ENCODE peak calls at places on chromosomes 2 and 18, in seven cellular contexts. E, N, P, Y, Q, V and X are unnamed samples. For H3K4me1, the result is how much of the 10 kb centered on the place peaks cover.

GRCh38 chr18:49804096-49804495 is 9.2 kb downstream of the ACAA2 start:
- DNase-seq in P (no peak), N (no peak), Q (no peak), E (no peak), Y (no peak), V (no peak), X (no peak)

GRCh38 chr2:143530753-143531152 is 401.5 kb downstream of the ARHGAP15 start:
- DNase-seq in Q (no peak), E (no peak), Y (no peak), N (no peak), V (no peak), P (no peak), X (no peak)

GRCh38 chr18:58241877-58242276 is 197.9 kb downstream of the NEDD4L start:
- DNase-seq in N (no peak), V (no peak), P (no peak), E (no peak), Y (no peak), Q (no peak), X (no peak)

GRCh38 chr2:237955640-237956401 is 11.0 kb upstream of the UBE2F start:
- DNase-seq in P (no peak), E (no peak), V (no peak), Y (no peak), Q (no peak), N (peak), X (no peak)

GRCh38 chr18:46764586-46764985 is 7.7 kb upstream of the ST8SIA5 start:
- DNase-seq in V (no peak), N (no peak), P (no peak), Y (no peak), Q (no peak), E (no peak), X (no peak)

GRCh38 chr18:6731197-6731596 is 1.7 kb downstream of the ARHGAP28 start:
- DNase-seq in N (no peak), Q (no peak), P (no peak), Y (no peak), V (peak), E (no peak), X (no peak)

GRCh38 chr2:52844701-52845423 is 922.7 kb upstream of the CHAC2 start:
- DNase-seq in N (no peak), Y (no peak), P (no peak), Q (no peak), E (no peak), V (no peak), X (no peak)

GRCh38 chr2:44118257-44118656 is 50.4 kb upstream of the PPM1B start:
- DNase-seq in E (no peak), V (no peak), N (no peak), Y (no peak), P (no peak), Q (no peak), X (no peak)

GRCh38 chr2:117818921-117819320 is 4.4 kb downstream of the DDX18 start:
- DNase-seq in E (no peak), V (no peak), P (no peak), Q (no peak), Y (no peak), N (no peak), X (no peak)

GRCh38 chr2:121838561-121838960 is 83.1 kb downstream of the TSN start:
- DNase-seq in Q (no peak), V (no peak), E (no peak), Y (no peak), N (no peak), P (no peak), X (no peak)

GRCh38 chr2:36058953-36059352 is 296.6 kb upstream of the CRIM1 start:
- DNase-seq in Y (no peak), N (no peak), V (peak), Q (no peak), E (no peak), P (no peak), X (peak)

GRCh38 chr2:240428245-240428644 is 7.2 kb upstream of the GPC1 start:
- DNase-seq in E (no peak), N (no peak), Q (no peak), V (no peak), Y (no peak), P (no peak), X (no peak)

DNA sequence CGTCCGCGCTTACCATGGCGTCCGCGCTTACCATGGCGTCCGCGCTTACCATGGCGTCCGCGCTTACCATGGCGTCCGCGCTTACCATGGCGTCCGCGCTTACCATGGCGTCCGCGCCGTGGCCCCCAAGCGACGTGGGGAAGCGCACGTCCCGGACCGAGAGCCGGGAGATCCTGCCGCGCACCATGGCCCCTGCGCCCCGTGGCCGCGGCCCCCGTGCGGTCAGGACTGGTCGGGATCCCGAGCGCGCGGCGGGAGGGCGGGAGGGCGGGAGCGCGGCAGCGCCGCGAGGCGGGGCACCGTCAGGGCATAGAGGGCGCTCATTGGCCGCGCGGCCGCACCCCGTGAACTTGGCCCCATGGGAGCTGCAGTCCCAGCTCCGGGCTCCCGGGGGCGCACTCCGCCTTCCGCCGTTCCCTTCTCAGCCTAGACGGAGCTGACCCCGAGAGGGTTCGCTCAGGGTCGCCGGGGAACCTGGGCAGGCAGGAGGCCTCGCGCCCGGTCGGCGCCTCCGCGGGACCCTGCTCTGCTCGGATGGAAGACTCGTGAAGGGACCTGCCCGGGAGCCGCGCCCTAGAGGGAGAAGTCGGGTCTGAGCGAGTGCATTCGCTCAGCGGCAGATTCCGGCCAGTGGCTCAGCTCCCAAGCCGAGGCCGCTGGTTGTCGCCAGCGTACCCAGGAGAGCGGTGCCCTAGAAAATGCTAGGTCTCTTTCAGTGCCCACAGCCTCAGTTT is at the start of gene ENOSF1:
- DNase-seq in Y (peak), V (peak), Q (peak), E (peak), N (peak), P (no peak), X (peak)
- TF ChIP-seq POLR2A in Y (peak), V (peak), Q (peak), E (peak), N (no peak), P (peak), X (no peak)

DNA sequence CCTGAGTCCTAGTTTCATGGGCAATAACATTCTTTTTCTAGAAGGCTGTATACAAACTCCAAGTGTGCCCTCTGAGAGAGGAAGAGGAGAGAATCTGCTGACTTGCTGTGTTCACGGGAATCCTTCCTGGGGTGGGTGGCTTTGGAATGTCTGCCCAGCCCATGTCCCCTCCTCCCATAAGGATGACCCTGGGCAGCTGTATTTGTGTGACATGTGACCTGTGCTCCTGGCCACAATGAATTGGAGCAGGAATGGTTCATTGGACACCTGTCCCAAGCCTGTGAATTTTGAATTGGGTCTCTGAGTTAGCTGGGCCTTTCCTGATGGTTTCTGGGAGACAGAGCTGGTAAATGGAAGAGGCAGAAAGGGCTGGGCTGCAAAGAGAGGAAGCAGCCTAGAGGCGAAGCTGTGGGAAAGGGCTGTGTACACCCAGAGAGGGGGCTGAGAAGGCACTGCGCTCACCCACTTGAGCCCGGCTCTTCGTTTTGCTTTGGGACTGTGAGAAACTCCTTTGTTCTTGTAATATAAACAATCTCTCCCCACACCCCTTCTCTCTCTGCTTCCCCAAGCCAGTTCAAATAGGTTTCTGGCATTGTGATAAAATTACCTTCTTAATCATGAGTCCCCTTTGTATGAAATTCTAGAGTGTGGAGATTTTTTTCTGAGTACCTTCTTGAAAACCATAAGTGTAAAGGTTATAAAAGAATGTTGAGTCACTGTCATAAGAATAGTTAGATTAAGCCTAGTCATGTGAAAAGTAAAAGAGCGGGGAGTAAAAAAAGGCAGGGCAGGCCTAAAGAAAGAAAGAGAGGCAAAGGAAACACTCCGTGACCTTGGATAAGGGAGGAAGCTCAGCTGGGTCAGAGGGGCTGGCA is 49.8 kb downstream of the SLC4A5 start:
- DNase-seq in E (no peak), Q (no peak), Y (no peak), P (no peak), N (no peak), V (no peak), X (no peak)
- H3K4me1 ChIP-seq in E (under half), Q (under half), Y (under half), P (under half), N (under half), V (under half), X (under half)

DNA sequence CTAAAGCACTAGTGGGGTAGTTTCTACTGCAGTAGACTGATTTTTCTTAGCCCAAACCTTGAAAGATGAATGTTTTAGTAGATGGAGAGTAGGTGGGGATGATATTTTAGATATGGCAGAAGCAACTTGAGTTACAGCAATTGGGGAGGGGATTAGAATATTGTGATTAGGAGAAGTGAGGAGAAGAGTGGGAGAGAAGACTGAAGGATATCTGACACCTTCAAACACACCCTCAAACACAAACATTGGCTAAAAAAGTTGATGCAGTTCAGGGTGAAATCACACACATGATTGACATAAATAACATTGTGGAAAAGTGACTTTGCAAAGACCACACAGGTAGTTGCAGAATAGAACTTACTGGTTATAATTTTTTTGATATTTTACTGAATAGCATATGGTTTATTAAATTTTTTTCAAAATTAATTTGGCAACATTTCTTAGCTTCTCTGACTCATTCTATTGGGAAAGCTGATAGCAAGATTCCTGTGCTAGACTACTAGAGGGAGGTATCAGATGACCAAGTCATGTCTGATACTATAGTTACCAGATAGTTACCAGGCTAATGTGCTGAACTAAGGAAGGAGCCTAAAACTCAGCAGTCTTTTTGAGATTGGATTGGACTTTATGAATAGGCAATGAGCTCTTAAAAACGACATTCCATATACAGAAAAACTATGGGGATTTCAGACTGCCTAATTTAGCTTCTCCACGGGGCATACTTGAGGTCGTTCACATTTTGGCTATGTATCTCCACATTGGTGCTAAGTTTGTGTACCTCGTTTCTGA is 73.0 kb downstream of the ACTR3 start:
- DNase-seq in P (no peak), N (no peak), V (no peak), Y (no peak), E (no peak), Q (no peak), X (no peak)
- TF ChIP-seq POLR2A in P (no peak), N (no peak), V (no peak), Y (no peak), E (no peak), Q (no peak), X (no peak)

DNA sequence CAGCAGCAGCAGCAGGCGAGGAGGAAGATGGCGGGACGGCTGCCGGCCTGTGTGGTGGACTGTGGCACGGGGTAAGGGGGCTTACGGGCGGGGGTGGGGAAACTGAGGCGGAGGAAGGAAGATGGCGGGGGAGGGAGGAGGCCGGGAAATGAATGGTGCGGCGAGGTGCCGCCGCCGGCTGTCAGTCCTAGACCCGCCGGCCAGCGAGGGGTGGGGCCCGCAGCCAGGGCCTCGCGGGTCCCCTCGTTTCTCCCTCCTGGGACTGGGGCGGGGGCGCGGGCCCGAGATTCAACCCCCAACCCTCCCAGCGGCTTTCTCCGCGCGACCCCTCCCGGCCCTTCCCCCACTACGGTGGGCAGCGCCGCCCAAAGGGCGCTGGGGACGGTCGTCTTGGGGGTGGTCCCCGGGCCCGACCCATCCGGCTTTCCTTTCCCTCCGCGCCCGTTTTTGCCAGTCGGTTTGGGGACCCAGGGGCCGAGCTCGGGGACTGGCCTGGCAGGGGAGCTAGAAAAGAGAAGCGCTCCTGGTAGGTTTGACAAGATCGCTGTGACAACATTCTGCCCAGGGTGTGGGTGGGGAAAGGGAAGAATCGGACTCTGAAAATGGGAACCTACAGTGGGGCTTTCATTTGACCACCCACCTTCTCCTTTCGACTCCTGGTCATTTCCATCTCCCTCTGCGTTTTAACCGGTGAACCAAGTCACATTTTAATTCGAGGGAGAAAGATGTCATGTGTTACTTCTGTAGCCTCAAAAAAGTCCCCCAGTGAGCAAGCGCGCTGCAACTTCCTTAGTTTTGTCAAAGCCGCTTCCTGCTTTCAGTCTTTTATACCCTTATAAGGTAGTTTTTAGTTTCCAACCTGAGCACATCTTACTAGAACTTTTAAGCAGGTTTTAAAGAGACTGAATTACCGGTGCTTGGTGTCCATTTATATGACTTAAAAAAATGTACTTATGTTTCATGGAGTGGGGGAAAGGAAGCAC is 655 bp downstream of the ACTR3 start:
- DNase-seq in V (peak), N (peak), E (peak), P (peak), Q (peak), Y (peak), X (peak)
- H3K4me1 ChIP-seq in V (half or more), N (under half), E (under half), P (under half), Q (under half), Y (half or more), X (half or more)

DNA sequence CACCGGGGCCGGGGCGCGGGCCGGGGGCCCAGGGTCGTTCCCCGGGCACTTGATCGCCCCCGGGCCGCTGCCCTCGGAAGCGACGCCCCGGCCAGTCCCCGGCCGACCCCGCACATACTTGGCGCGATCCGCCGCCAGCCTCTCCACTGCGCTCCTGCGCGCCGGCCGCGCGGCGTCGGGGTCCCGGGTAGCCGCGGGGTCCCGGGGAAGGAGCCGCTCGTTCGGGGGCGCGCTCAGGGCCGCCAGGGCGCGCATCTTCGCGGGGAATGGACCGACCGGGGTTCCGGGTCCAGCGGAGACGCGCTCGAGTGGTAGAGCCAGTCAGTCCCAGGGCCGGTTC is 204 bp downstream of the FAM110C start:
- DNase-seq in N (no peak), P (no peak), Q (no peak), Y (no peak), E (no peak), V (no peak), X (no peak)
- TF ChIP-seq POLR2A in N (no peak), P (no peak), Q (no peak), Y (peak), E (no peak), V (no peak), X (no peak)

DNA sequence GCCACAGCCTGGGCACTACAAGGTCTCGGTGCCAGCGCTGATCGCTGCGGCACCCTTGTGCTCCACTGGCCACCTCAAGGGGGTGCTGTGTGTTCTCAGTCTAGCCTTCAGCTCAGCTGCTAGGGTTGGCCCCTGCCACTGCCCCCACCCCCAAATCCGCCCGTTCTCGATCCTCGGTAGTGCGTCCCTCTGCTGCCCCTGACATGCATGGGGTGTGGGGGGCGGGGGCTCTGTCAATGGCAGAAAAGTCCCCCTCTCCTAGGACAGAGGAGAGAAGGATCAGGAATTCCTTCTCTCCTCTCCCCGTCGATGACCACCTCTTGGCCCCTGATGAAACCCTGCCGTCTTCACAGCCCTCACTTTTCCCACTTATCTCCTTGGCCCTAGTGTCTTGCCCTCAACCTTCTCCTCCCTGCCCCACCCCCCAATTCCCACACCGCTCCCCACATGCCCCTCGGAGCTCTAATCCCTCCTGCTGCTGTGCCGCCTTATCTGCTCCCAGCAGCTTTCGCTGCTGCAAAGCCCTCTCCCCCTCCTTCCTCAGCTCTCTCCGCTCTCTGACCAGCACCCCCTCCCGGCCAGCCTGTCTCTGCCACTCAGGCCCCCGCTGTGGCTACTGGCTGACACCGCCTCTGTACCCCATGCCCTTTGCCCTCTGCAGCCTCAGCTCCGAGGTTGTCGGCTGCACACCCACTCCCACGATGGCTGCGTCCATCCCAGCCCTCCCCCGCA is 4.3 kb upstream of the ASIC4 start:
- DNase-seq in V (peak), P (no peak), Y (peak), Q (no peak), N (peak), E (peak), X (peak)
- H3K4me1 ChIP-seq in V (under half), P (under half), Y (under half), Q (under half), N (under half), E (under half), X (under half)

GRCh38 chr2:100053499-100053898 is 88.9 kb downstream of the AFF3 start:
- DNase-seq in V (no peak), Y (no peak), P (no peak), N (no peak), E (no peak), Q (no peak), X (no peak)

GRCh38 chr2:100054426-100054825 is 88.0 kb downstream of the AFF3 start:
- DNase-seq in P (no peak), E (no peak), Y (no peak), N (no peak), V (no peak), Q (no peak), X (no peak)

GRCh38 chr2:100052645-100053044 is 89.7 kb downstream of the AFF3 start:
- DNase-seq in Q (no peak), N (no peak), P (no peak), V (no peak), Y (no peak), E (no peak), X (peak)

GRCh38 chr2:100056478-100056877 is 85.9 kb downstream of the AFF3 start:
- DNase-seq in Y (no peak), V (no peak), Q (no peak), E (no peak), P (no peak), N (no peak), X (no peak)

GRCh38 chr2:100053087-100053486 is 89.3 kb downstream of the AFF3 start:
- DNase-seq in Q (no peak), P (no peak), N (no peak), V (no peak), E (no peak), Y (no peak), X (no peak)
- TF ChIP-seq POLR2A in Q (no peak), P (no peak), N (no peak), V (no peak), E (no peak), Y (no peak), X (no peak)

GRCh38 chr2:42910657-42911405 is 118.4 kb upstream of the HAAO start:
- DNase-seq in E (no peak), Y (no peak), P (no peak), Q (no peak), N (peak), V (no peak), X (no peak)
- H3K4me1 ChIP-seq in E (under half), Y (under half), P (under half), Q (under half), N (under half), V (under half), X (under half)